ENCODE peak calls at places on chromosomes 7 and 10, in four cellular contexts. One of them, this sample, is unnamed.

GRCh38 chr7:70681111-70681846 is 450.7 kb upstream of the GALNT17 start:
- DNase-seq in hippocampal formation: no peak
- DNase-seq in GM04503: no peak
- DNase-seq in activated CD8-positive, alpha-beta T cell treated with anti-CD3 and anti-CD28 coated beads for 36 hours: no peak
- DNase-seq in this sample: no peak

GRCh38 chr7:159064121-159064815 is 80.4 kb downstream of the VIPR2 start:
- DNase-seq in GM04503: no peak
- DNase-seq in hippocampal formation: no peak
- DNase-seq in activated CD8-positive, alpha-beta T cell treated with anti-CD3 and anti-CD28 coated beads for 36 hours: no peak
- DNase-seq in this sample: no peak

GRCh38 chr10:81116201-81116600 is 578.5 kb downstream of the SH2D4B start:
- DNase-seq in activated CD8-positive, alpha-beta T cell treated with anti-CD3 and anti-CD28 coated beads for 36 hours: no peak
- DNase-seq in GM04503: no peak
- DNase-seq in hippocampal formation: no peak
- DNase-seq in this sample: no peak

GRCh38 chr7:2939193-2939885 is 95.2 kb upstream of the GNA12 start:
- DNase-seq in GM04503: no peak
- DNase-seq in hippocampal formation: no peak
- DNase-seq in activated CD8-positive, alpha-beta T cell treated with anti-CD3 and anti-CD28 coated beads for 36 hours: no peak
- DNase-seq in this sample: no peak

GRCh38 chr7:4147931-4148620 is 534.0 kb upstream of the FOXK1 start:
- DNase-seq in hippocampal formation: no peak
- DNase-seq in activated CD8-positive, alpha-beta T cell treated with anti-CD3 and anti-CD28 coated beads for 36 hours: no peak
- DNase-seq in GM04503: no peak
- DNase-seq in this sample: no peak

GRCh38 chr7:155985518-155986427 is 173.5 kb upstream of the SHH start:
- DNase-seq in activated CD8-positive, alpha-beta T cell treated with anti-CD3 and anti-CD28 coated beads for 36 hours: no peak
- DNase-seq in GM04503: no peak
- DNase-seq in hippocampal formation: no peak
- DNase-seq in this sample: no peak

GRCh38 chr7:51210766-51211165 is 105.8 kb downstream of the COBL start:
- DNase-seq in GM04503: no peak
- DNase-seq in activated CD8-positive, alpha-beta T cell treated with anti-CD3 and anti-CD28 coated beads for 36 hours: no peak
- DNase-seq in hippocampal formation: no peak
- DNase-seq in this sample: no peak

GRCh38 chr10:93821051-93821772 is 63.5 kb downstream of the LGI1 start:
- DNase-seq in GM04503: no peak
- DNase-seq in hippocampal formation: no peak
- DNase-seq in activated CD8-positive, alpha-beta T cell treated with anti-CD3 and anti-CD28 coated beads for 36 hours: no peak
- DNase-seq in this sample: no peak

GRCh38 chr7:26245150-26245549 is 43.6 kb downstream of the CBX3 start:
- DNase-seq in hippocampal formation: no peak
- DNase-seq in activated CD8-positive, alpha-beta T cell treated with anti-CD3 and anti-CD28 coated beads for 36 hours: no peak
- DNase-seq in GM04503: no peak
- DNase-seq in this sample: no peak

GRCh38 chr7:105202561-105203130 is 186.1 kb downstream of the SRPK2 start:
- DNase-seq in hippocampal formation: no peak
- DNase-seq in GM04503: no peak
- DNase-seq in activated CD8-positive, alpha-beta T cell treated with anti-CD3 and anti-CD28 coated beads for 36 hours: no peak
- DNase-seq in this sample: no peak

GRCh38 chr7:5491251-5492044 is 67.8 kb upstream of the TNRC18 start:
- DNase-seq in hippocampal formation: no peak
- DNase-seq in activated CD8-positive, alpha-beta T cell treated with anti-CD3 and anti-CD28 coated beads for 36 hours: no peak
- DNase-seq in GM04503: no peak
- DNase-seq in this sample: no peak

GRCh38 chr7:65731562-65732035 is 141.3 kb upstream of the VKORC1L1 start:
- DNase-seq in hippocampal formation: no peak
- DNase-seq in GM04503: no peak
- DNase-seq in activated CD8-positive, alpha-beta T cell treated with anti-CD3 and anti-CD28 coated beads for 36 hours: peak; percentile 33
- DNase-seq in this sample: no peak

This sample was measured in GM13977.